ENCODE peak calls at places on chromosomes 3 and 15, in eight cellular contexts. P, Q, O, T, H, X, Z and G are unnamed samples.

GRCh38 chr3:12824299-12824698 is 17.1 kb downstream of the RPL32 start:
- DNase-seq in T (no peak), P (no peak), O (no peak), H (no peak), X (no peak), Q (no peak), Z (no peak), G (no peak)

GRCh38 chr3:156483426-156483825 is 71.5 kb downstream of the SSR3 start:
- DNase-seq in Z (peak; percentile 69), O (no peak), T (peak; percentile 13), P (no peak), X (no peak), H (peak; percentile 86), Q (no peak), G (peak; percentile 20)

GRCh38 chr15:40060241-40060961 is 21.4 kb upstream of the SRP14 start:
- DNase-seq in Q (no peak), X (no peak), O (no peak), H (no peak), Z (no peak), P (no peak), T (no peak), G (no peak)

GRCh38 chr15:81531141-81531592 is 157.2 kb upstream of the TMC3 start:
- DNase-seq in X (no peak), H (peak; percentile 37), O (no peak), Q (peak; percentile 26), P (no peak), T (no peak), Z (no peak), G (no peak)

GRCh38 chr3:195895900-195896360 is 12.4 kb downstream of the TNK2 start:
- DNase-seq in H (peak; percentile 64), X (peak; percentile 62), Z (no peak), O (peak; percentile 63), P (peak; percentile 88), T (no peak), Q (peak; percentile 35), G (peak; percentile 81)

GRCh38 chr3:50195501-50196252 is 4.3 kb downstream of the GNAT1 start:
- DNase-seq in Q (no peak), Z (no peak), X (no peak), H (no peak), O (no peak), T (no peak), P (no peak), G (no peak)

GRCh38 chr3:149343951-149344350 is 10.5 kb upstream of the TM4SF18 start:
- DNase-seq in P (no peak), Z (no peak), T (no peak), X (peak; percentile 43), Q (no peak), H (no peak), O (no peak), G (no peak)

GRCh38 chr3:144045766-144046165 is 74.1 kb downstream of the DIPK2A start:
- DNase-seq in O (no peak), Z (no peak), P (no peak), X (no peak), T (no peak), Q (no peak), H (no peak), G (no peak)

GRCh38 chr15:69813881-69814280 is 283.8 kb downstream of the TLE3 start:
- DNase-seq in O (no peak), P (no peak), H (no peak), Z (no peak), T (no peak), Q (no peak), X (peak; percentile 53), G (no peak)

GRCh38 chr3:113825090-113825489 is 13.5 kb upstream of the GRAMD1C start:
- DNase-seq in O (no peak), H (peak; percentile 14), Z (no peak), T (no peak), P (no peak), Q (no peak), X (peak; percentile 17), G (peak; percentile 71)

GRCh38 chr15:45131510-45131909 is 1.7 kb downstream of the DUOX1 start:
- DNase-seq in H (no peak), P (peak; percentile 62), Z (no peak), X (no peak), T (no peak), O (no peak), Q (no peak), G (no peak)

GRCh38 chr3:165185707-165186327 is 10.4 kb downstream of the SLITRK3 start:
- DNase-seq in H (peak; percentile 60), O (peak; percentile 7), Q (peak; percentile 56), T (peak; percentile 15), X (peak; percentile 85), P (peak; percentile 22), Z (peak; percentile 11), G (peak; percentile 62)

GRCh38 chr3:46896386-46896785 is 18.9 kb downstream of the PTH1R start:
- DNase-seq in H (no peak), P (peak; percentile 19), Z (no peak), O (no peak), T (no peak), Q (no peak), X (no peak), G (no peak)

GRCh38 chr3:25235033-25235432 is 193.0 kb upstream of the RARB start:
- DNase-seq in Z (no peak), Q (no peak), X (no peak), H (peak; percentile 52), T (no peak), O (no peak), P (no peak), G (no peak)

GRCh38 chr3:24156466-24156865 is 211.4 kb downstream of the NR1D2 start:
- DNase-seq in T (no peak), P (no peak), O (no peak), H (peak; percentile 94), X (no peak), Z (peak; percentile 42), Q (no peak), G (no peak)

GRCh38 chr3:52330194-52330805 is 14.2 kb downstream of the DNAH1 start:
- DNase-seq in O (no peak), T (no peak), H (no peak), P (no peak), Q (no peak), Z (no peak), X (no peak), G (no peak)

GRCh38 chr3:194206375-194206774 is 70.4 kb downstream of the HES1 start:
- DNase-seq in T (no peak), P (peak; percentile 77), Q (no peak), Z (no peak), H (no peak), X (no peak), O (no peak), G (no peak)

GRCh38 chr3:82416828-82417227 is 655.4 kb upstream of the GBE1 start:
- DNase-seq in T (no peak), Q (no peak), X (no peak), Z (no peak), H (no peak), O (no peak), P (no peak), G (no peak)

GRCh38 chr3:107525101-107525953 is 2.6 kb downstream of the BBX start:
- DNase-seq in Q (peak; percentile 12), X (peak; percentile 47), Z (peak; percentile 29), T (no peak), H (peak; percentile 59), O (peak; percentile 11), P (peak; percentile 47), G (peak; percentile 25)

GRCh38 chr3:14913071-14913925 is 34.1 kb upstream of the NR2C2 start:
- DNase-seq in H (no peak), P (no peak), X (no peak), Z (no peak), Q (no peak), T (no peak), O (no peak), G (no peak)

GRCh38 chr3:45273681-45274515 is 47.8 kb upstream of the TMEM158 start:
- DNase-seq in P (no peak), Z (peak; percentile 14), T (no peak), X (no peak), O (no peak), Q (no peak), H (peak; percentile 88), G (no peak)

GRCh38 chr3:23389089-23389488 is 186.0 kb downstream of the UBE2E2 start:
- DNase-seq in Z (no peak), H (no peak), O (no peak), T (no peak), X (peak; percentile 1), Q (no peak), P (no peak), G (no peak)

GRCh38 chr3:12815719-12816118 is 19.2 kb downstream of the CAND2 start:
- DNase-seq in H (no peak), T (no peak), Q (no peak), X (no peak), Z (no peak), P (no peak), O (no peak), G (no peak)

GRCh38 chr3:94252316-94252715 is 189.5 kb downstream of the NSUN3 start:
- DNase-seq in X (no peak), H (no peak), P (no peak), Z (no peak), T (no peak), Q (no peak), O (no peak), G (no peak)